ENCODE peak calls at places on chromosome 10, in five cellular contexts. C is AG08395, G is dorsolateral prefrontal cortex, O is LHCN-M2, U is GM12878. I is an unnamed sample.

GRCh38 chr10:24700911-24701310 is 22.8 kb downstream of the ARHGAP21 start:
- DNase-seq in U (no peak), C (no peak), O (no peak), G (no peak), I (no peak)

GRCh38 chr10:98195132-98195531 is 60.7 kb downstream of the R3HCC1L start:
- DNase-seq in G (no peak), C (no peak), U (peak), O (no peak), I (no peak)

GRCh38 chr10:13441476-13441875 is 87.3 kb downstream of the BEND7 start:
- DNase-seq in U (no peak), G (no peak), C (no peak), O (no peak), I (no peak)

GRCh38 chr10:818010-818409 is 113.5 kb downstream of the LARP4B start:
- DNase-seq in C (no peak), U (no peak), O (peak), G (no peak), I (no peak)

GRCh38 chr10:34008641-34009040 is 674.2 kb upstream of the NRP1 start:
- DNase-seq in G (no peak), C (no peak), O (no peak), U (no peak), I (no peak)

GRCh38 chr10:35916791-35917190 is 274.7 kb upstream of the FZD8 start:
- DNase-seq in G (no peak), O (no peak), U (no peak), C (no peak), I (no peak)

GRCh38 chr10:13717936-13718772 is 131.4 kb downstream of the PRPF18 start:
- DNase-seq in O (peak), C (peak), U (no peak), G (peak), I (peak)

GRCh38 chr10:124640538-124641231 is 103.5 kb downstream of the FAM53B start:
- DNase-seq in G (no peak), C (no peak), U (peak), O (no peak), I (no peak)

GRCh38 chr10:47076949-47077348 is 165.7 kb downstream of the PTPN20 start:
- DNase-seq in G (no peak), C (peak), O (no peak), U (no peak), I (no peak)

GRCh38 chr10:119644215-119644826 is 6.9 kb upstream of the BAG3 start:
- DNase-seq in G (no peak), O (no peak), U (no peak), C (peak), I (no peak)